ENCODE peak calls at places on chromosomes 6 and 20, in seven cellular contexts. K, P, Q, B, F, T and R are unnamed samples.

GRCh38 chr6:27553123-27553904 is 80.4 kb upstream of the ZNF184 start:
- DNase-seq in B (no peak), F (no peak), K (peak), T (no peak), P (no peak), Q (no peak), R (no peak)

GRCh38 chr6:102571236-102571908 is 1177.9 kb downstream of the GRIK2 start:
- DNase-seq in F (no peak), T (no peak), Q (no peak), K (no peak), B (no peak), P (no peak), R (no peak)

GRCh38 chr6:84618046-84618752 is 146.2 kb downstream of the TBX18 start:
- DNase-seq in T (no peak), F (no peak), P (no peak), B (no peak), K (no peak), Q (no peak), R (peak)

GRCh38 chr6:34994693-34995092 is 105.6 kb downstream of the ANKS1A start:
- DNase-seq in K (no peak), Q (no peak), F (no peak), B (no peak), P (no peak), T (no peak), R (no peak)

GRCh38 chr6:46794068-46794467 is 879 bp downstream of the MEP1A start:
- DNase-seq in B (no peak), Q (no peak), F (no peak), T (no peak), P (no peak), K (no peak), R (no peak)

GRCh38 chr20:4607287-4607713 is 114.4 kb upstream of the PRND start:
- DNase-seq in T (peak), F (peak), K (peak), P (no peak), B (peak), Q (peak), R (peak)

GRCh38 chr6:22657341-22657985 is 88.1 kb downstream of the HDGFL1 start:
- DNase-seq in K (no peak), Q (no peak), F (no peak), T (peak), B (no peak), P (no peak), R (no peak)

GRCh38 chr6:73079978-73080377 is 145.3 kb downstream of the KHDC1L start:
- DNase-seq in P (no peak), F (no peak), K (no peak), Q (no peak), B (no peak), T (no peak), R (no peak)

GRCh38 chr6:159943101-159943632 is 25.7 kb upstream of the IGF2R start:
- DNase-seq in P (no peak), K (no peak), T (no peak), B (no peak), F (peak), Q (no peak), R (no peak)

GRCh38 chr6:11553824-11554223 is 16.3 kb downstream of the TMEM170B start:
- DNase-seq in P (no peak), T (no peak), B (no peak), F (no peak), K (no peak), Q (no peak), R (no peak)

GRCh38 chr20:57672164-57672563 is 37.7 kb downstream of the PMEPA1 start:
- DNase-seq in P (peak), T (peak), F (peak), K (no peak), B (no peak), Q (no peak), R (peak)

GRCh38 chr20:14245368-14245970 is 91.9 kb downstream of the FLRT3 start:
- DNase-seq in T (no peak), K (no peak), P (no peak), B (no peak), Q (no peak), F (no peak), R (no peak)

GRCh38 chr6:30152910-30153309 is 8.1 kb downstream of the TRIM10 start:
- DNase-seq in B (no peak), P (no peak), F (no peak), Q (no peak), K (no peak), T (no peak), R (no peak)

GRCh38 chr6:56550307-56550706 is 92.4 kb downstream of the DST start:
- DNase-seq in Q (no peak), K (no peak), F (no peak), B (no peak), T (no peak), P (no peak), R (no peak)

GRCh38 chr20:11301699-11302098 is 616.0 kb upstream of the BTBD3 start:
- DNase-seq in K (no peak), F (no peak), Q (no peak), P (no peak), T (no peak), B (no peak), R (no peak)

GRCh38 chr6:34730006-34730405 is 27.3 kb upstream of the SNRPC start:
- DNase-seq in B (no peak), K (no peak), F (no peak), Q (no peak), T (no peak), P (no peak), R (no peak)

GRCh38 chr6:157539421-157539822 is 158.4 kb downstream of the ZDHHC14 start:
- DNase-seq in Q (no peak), T (no peak), K (no peak), F (no peak), P (no peak), B (no peak), R (no peak)

GRCh38 chr6:112298021-112298745 is 43.8 kb upstream of the LAMA4 start:
- DNase-seq in T (no peak), B (no peak), K (peak), F (no peak), Q (no peak), P (no peak), R (no peak)

GRCh38 chr20:3472105-3472504 is 1.3 kb downstream of the ATRN start:
- DNase-seq in B (no peak), K (no peak), T (no peak), P (no peak), F (no peak), Q (no peak), R (no peak)

GRCh38 chr20:8254911-8255582 is 123.0 kb downstream of the PLCB1 start:
- DNase-seq in Q (no peak), T (no peak), F (no peak), P (no peak), B (no peak), K (no peak), R (no peak)

GRCh38 chr6:159761135-159761872 is 541 bp upstream of the ACAT2 start:
- DNase-seq in T (peak), B (no peak), K (no peak), P (peak), Q (no peak), F (peak), R (no peak)

GRCh38 chr6:111057074-111057752 is 30.1 kb upstream of the SLC16A10 start:
- DNase-seq in K (peak), Q (no peak), T (peak), P (no peak), F (no peak), B (peak), R (no peak)

GRCh38 chr20:38870733-38871559 is 55.3 kb upstream of the FAM83D start:
- DNase-seq in P (no peak), T (no peak), F (peak), K (peak), Q (no peak), B (no peak), R (no peak)

GRCh38 chr6:72911463-72912153 is 289.7 kb downstream of the KCNQ5 start:
- DNase-seq in Q (no peak), B (no peak), K (no peak), T (no peak), F (no peak), P (no peak), R (no peak)

GRCh38 chr6:124164363-124164762 is 360.7 kb downstream of the NKAIN2 start:
- DNase-seq in K (no peak), F (no peak), Q (no peak), B (no peak), P (no peak), T (no peak), R (no peak)

GRCh38 chr6:71406871-71407860 is 118.6 kb downstream of the OGFRL1 start:
- DNase-seq in B (no peak), T (no peak), K (no peak), P (no peak), F (no peak), Q (no peak), R (no peak)

GRCh38 chr6:128491643-128492206 is 28.7 kb downstream of the PTPRK start:
- DNase-seq in F (no peak), K (no peak), B (no peak), Q (no peak), T (peak), P (no peak), R (no peak)

GRCh38 chr20:36836591-36837329 is 39.2 kb upstream of the TLDC2 start:
- DNase-seq in Q (no peak), T (peak), F (peak), B (peak), K (peak), P (peak), R (no peak)

GRCh38 chr6:170140129-170140528 is 150.7 kb downstream of the DLL1 start:
- DNase-seq in P (no peak), Q (no peak), B (no peak), F (peak), K (no peak), T (no peak), R (no peak)

GRCh38 chr20:38724603-38725457 is 544 bp downstream of the SLC32A1 start:
- DNase-seq in T (no peak), F (no peak), Q (no peak), P (no peak), B (no peak), K (no peak), R (no peak)

GRCh38 chr6:2061880-2062279 is 183.5 kb downstream of the GMDS start:
- DNase-seq in T (peak), K (no peak), Q (no peak), P (no peak), F (no peak), B (no peak), R (no peak)

GRCh38 chr6:89120371-89120770 is 2.5 kb upstream of the SRSF12 start:
- DNase-seq in K (no peak), T (peak), F (no peak), Q (no peak), P (no peak), B (no peak), R (no peak)

GRCh38 chr6:89111933-89112332 is 5.9 kb downstream of the SRSF12 start:
- DNase-seq in Q (no peak), T (no peak), K (no peak), P (no peak), B (no peak), F (no peak), R (no peak)

GRCh38 chr6:89117285-89118108 is at the start of gene SRSF12:
- DNase-seq in P (peak), T (peak), B (no peak), Q (no peak), F (peak), K (peak), R (peak)

GRCh38 chr6:89118931-89119330 is 1.1 kb upstream of the SRSF12 start:
- DNase-seq in F (no peak), B (no peak), K (no peak), Q (no peak), T (peak), P (no peak), R (no peak)

GRCh38 chr6:89116702-89117101 is 1.2 kb downstream of the SRSF12 start:
- DNase-seq in B (no peak), K (no peak), F (no peak), P (no peak), T (no peak), Q (no peak), R (no peak)
- H3K4me3 ChIP-seq in B (peak), K (peak), F (peak), P (peak), T (no peak), Q (no peak), R (peak)

GRCh38 chr6:33248932-33249731 is 22.5 kb downstream of the VPS52 start:
- DNase-seq in K (peak), B (peak), T (peak), P (peak), F (peak), Q (peak), R (peak)
- TF ChIP-seq CTCF in K (no peak), B (no peak), T (no peak), P (no peak), F (no peak), Q (peak), R (no peak)

GRCh38 chr6:3734023-3734422 is 17.5 kb downstream of the PXDC1 start:
- DNase-seq in B (no peak), K (no peak), F (no peak), T (no peak), P (no peak), Q (no peak), R (no peak)
- H3K4me3 ChIP-seq in B (no peak), K (no peak), F (no peak), T (no peak), P (no peak), Q (no peak), R (peak)

GRCh38 chr6:168960557-168960956 is 293.1 kb downstream of the THBS2 start:
- DNase-seq in Q (no peak), K (no peak), P (no peak), F (no peak), B (no peak), T (no peak), R (no peak)
- TF ChIP-seq CTCF in Q (no peak), K (no peak), P (no peak), F (no peak), B (no peak), T (no peak), R (no peak)

DNA sequence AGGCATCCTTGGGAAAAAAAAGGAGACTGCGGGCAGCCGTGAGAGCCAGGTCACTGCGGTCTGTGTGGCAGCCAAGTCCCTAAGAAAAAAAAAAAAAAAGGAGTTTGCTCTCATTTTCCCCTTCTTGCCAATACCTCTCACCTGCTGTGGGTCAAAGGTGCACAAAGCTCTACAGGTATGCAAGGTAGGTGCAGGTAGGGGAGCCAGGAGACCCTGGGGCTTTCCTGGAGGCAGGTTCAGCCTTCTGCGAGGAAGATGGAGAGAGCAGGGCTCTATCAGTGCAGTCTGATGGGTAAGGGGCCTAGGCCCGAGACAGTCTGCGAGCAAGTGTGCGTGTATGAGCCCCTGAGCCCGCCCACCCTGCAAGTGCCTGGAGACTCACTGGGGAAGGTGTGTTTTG is 12.3 kb upstream of the SNAI1 start:
- DNase-seq in Q (no peak), T (no peak), F (no peak), P (no peak), K (no peak), B (no peak), R (no peak)
- H3K4me3 ChIP-seq in Q (no peak), T (no peak), F (no peak), P (no peak), K (no peak), B (no peak), R (no peak)